ENCODE peak calls at places on chromosomes 6 and 20, in nine cellular contexts. X, I, O, A, Y, P, K, G and H are unnamed samples.

GRCh38 chr6:160912411-160912810 is 79.2 kb upstream of the MAP3K4 start:
- DNase-seq in X (no peak), I (no peak), O (no peak), A (no peak), Y (no peak), P (no peak), K (no peak), G (no peak), H (no peak)

GRCh38 chr20:21125072-21125848 is 622 bp upstream of the KIZ start:
- DNase-seq in X (peak), I (peak), O (peak), A (peak), Y (no peak), P (no peak), K (peak), G (no peak), H (peak)

GRCh38 chr6:75602164-75602896 is 650 bp downstream of the SENP6 start:
- DNase-seq in X (peak), I (peak), O (peak), A (peak), Y (peak), P (peak), K (no peak), G (peak), H (peak)

GRCh38 chr6:167311286-167311685 is 13.6 kb upstream of the TTLL2 start:
- DNase-seq in X (no peak), I (peak), O (no peak), A (no peak), Y (no peak), P (no peak), K (no peak), G (no peak), H (no peak)

GRCh38 chr6:110341671-110342304 is 16.4 kb downstream of the METTL24 start:
- DNase-seq in X (no peak), I (no peak), O (peak), A (no peak), Y (peak), P (no peak), K (no peak), G (no peak), H (no peak)

GRCh38 chr20:10040070-10040970 is 5.5 kb downstream of the ANKEF1 start:
- DNase-seq in X (no peak), I (no peak), O (peak), A (no peak), Y (no peak), P (no peak), K (peak), G (no peak), H (no peak)

GRCh38 chr20:2690213-2690612 is 2.4 kb upstream of the EBF4 start:
- DNase-seq in X (no peak), I (no peak), O (no peak), A (no peak), Y (no peak), P (no peak), K (no peak), G (no peak), H (no peak)

GRCh38 chr6:74070091-74070490 is 374.1 kb downstream of the CD109 start:
- DNase-seq in X (no peak), I (no peak), O (no peak), A (no peak), Y (no peak), P (no peak), K (no peak), G (no peak), H (no peak)

GRCh38 chr20:50144362-50144761 is 9.2 kb downstream of the PEDS1 start:
- DNase-seq in X (peak), I (peak), O (no peak), A (peak), Y (no peak), P (peak), K (no peak), G (no peak), H (no peak)

GRCh38 chr6:9020001-9020400 is 584.7 kb upstream of the SLC35B3 start:
- DNase-seq in X (no peak), I (no peak), O (no peak), A (no peak), Y (no peak), P (no peak), K (no peak), G (no peak), H (no peak)

GRCh38 chr6:77609106-77609505 is 43.7 kb upstream of the MEI4 start:
- DNase-seq in X (no peak), I (no peak), O (no peak), A (no peak), Y (no peak), P (no peak), K (no peak), G (no peak), H (no peak)

GRCh38 chr20:63567382-63568169 is 6.5 kb downstream of the HELZ2 start:
- DNase-seq in X (peak), I (no peak), O (no peak), A (peak), Y (no peak), P (peak), K (no peak), G (no peak), H (peak)

GRCh38 chr6:137928286-137928685 is 61.2 kb downstream of the TNFAIP3 start:
- DNase-seq in X (no peak), I (no peak), O (no peak), A (no peak), Y (no peak), P (peak), K (no peak), G (no peak), H (peak)

GRCh38 chr20:46708172-46708860 is 1.1 kb upstream of the SLC2A10 start:
- DNase-seq in X (peak), I (no peak), O (no peak), A (peak), Y (peak), P (no peak), K (no peak), G (no peak), H (no peak)

GRCh38 chr20:23200914-23201313 is 114.8 kb upstream of the CD93 start:
- DNase-seq in X (peak), I (no peak), O (peak), A (peak), Y (peak), P (no peak), K (peak), G (no peak), H (no peak)

GRCh38 chr6:30100585-30101422 is 12.1 kb downstream of the TRIM31 start:
- DNase-seq in X (peak), I (no peak), O (no peak), A (peak), Y (peak), P (no peak), K (no peak), G (peak), H (peak)

GRCh38 chr20:58127731-58128130 is 100.7 kb downstream of the ANKRD60 start:
- DNase-seq in X (no peak), I (no peak), O (peak), A (no peak), Y (peak), P (no peak), K (no peak), G (peak), H (no peak)

GRCh38 chr20:46044896-46045295 is 15.9 kb downstream of the SLC12A5 start:
- DNase-seq in X (no peak), I (no peak), O (no peak), A (no peak), Y (no peak), P (no peak), K (no peak), G (no peak), H (no peak)

GRCh38 chr20:29298759-29299613 is 1958.5 kb upstream of the DEFB115 start:
- DNase-seq in X (no peak), I (peak), O (no peak), A (no peak), Y (no peak), P (no peak), K (no peak), G (no peak), H (no peak)

GRCh38 chr6:158978752-158979151 is 21.2 kb downstream of the RSPH3 start:
- DNase-seq in X (no peak), I (no peak), O (no peak), A (no peak), Y (no peak), P (no peak), K (no peak), G (no peak), H (no peak)

GRCh38 chr20:20593447-20594170 is 118.8 kb downstream of the RALGAPA2 start:
- DNase-seq in X (no peak), I (no peak), O (peak), A (no peak), Y (peak), P (peak), K (peak), G (no peak), H (peak)

GRCh38 chr20:16703570-16703969 is 26.3 kb upstream of the SNRPB2 start:
- DNase-seq in X (no peak), I (no peak), O (no peak), A (no peak), Y (no peak), P (no peak), K (no peak), G (no peak), H (no peak)

GRCh38 chr20:62822788-62823651 is 6.2 kb downstream of the COL9A3 start:
- DNase-seq in X (peak), I (no peak), O (peak), A (peak), Y (peak), P (peak), K (peak), G (no peak), H (no peak)

GRCh38 chr6:12354499-12354898 is 64.3 kb downstream of the EDN1 start:
- DNase-seq in X (peak), I (no peak), O (no peak), A (peak), Y (no peak), P (no peak), K (no peak), G (no peak), H (peak)

DNA sequence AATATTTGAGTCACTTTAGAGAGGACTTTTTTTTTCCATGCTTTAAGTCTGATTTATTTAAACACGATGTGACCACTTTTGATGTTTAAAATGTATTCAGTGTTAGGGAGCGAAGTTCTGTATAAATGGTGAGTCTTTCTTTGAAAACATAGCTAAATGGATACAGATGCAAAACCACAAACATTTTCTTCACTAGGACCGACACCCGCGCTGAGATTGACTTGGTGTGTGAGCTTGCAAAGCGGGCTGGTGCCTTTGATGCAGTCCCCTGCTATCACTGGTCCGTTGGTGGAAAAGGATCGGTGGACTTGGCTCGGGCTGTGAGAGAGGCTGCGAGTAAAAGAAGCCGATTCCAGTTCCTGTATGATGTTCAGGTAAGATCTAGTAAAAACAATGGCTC is 149.8 kb downstream of the MTHFD1L start:
- DNase-seq in X (no peak), I (no peak), O (no peak), A (no peak), Y (no peak), P (no peak), K (no peak), G (no peak), H (no peak)
- TF ChIP-seq POLR2AphosphoS5 in X (no peak), I (no peak), O (no peak), A (no peak), Y (no peak), P (no peak), K (no peak), G (no peak), H (no peak)

DNA sequence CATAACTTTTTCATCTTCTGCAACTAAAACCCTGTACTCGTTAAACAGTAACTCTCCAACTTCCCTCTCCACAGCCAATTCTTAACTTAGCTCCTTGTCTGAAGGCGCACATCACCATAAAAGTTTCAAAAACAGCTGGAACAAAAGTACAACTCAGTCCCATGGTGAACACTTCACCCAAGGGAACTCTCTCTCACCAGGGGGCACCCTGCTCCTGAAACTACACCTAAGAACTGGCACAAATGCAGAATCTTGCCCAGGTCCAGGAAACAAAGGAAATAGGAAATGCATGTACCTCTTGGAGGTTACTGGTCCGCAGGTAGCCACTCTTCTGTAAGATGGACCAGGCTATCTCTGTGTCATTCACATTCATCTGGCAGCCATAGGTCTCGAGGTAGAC is 6.6 kb downstream of the CDK5RAP1 start:
- DNase-seq in X (no peak), I (no peak), O (no peak), A (no peak), Y (no peak), P (no peak), K (no peak), G (no peak), H (no peak)
- TF ChIP-seq CTCF in X (no peak), I (no peak), O (peak), A (no peak), Y (no peak), P (no peak), K (peak), G (no peak), H (no peak)

GRCh38 chr6:100172322-100172713 is 178.3 kb upstream of the MCHR2 start:
- DNase-seq in X (no peak), I (no peak), O (no peak), A (no peak), Y (no peak), P (no peak), K (no peak), G (no peak), H (no peak)
- TF ChIP-seq POLR2AphosphoS5 in X (no peak), I (no peak), O (no peak), A (no peak), Y (no peak), P (no peak), K (no peak), G (no peak), H (no peak)

GRCh38 chr6:126176266-126176665 is 163.6 kb upstream of the CENPW start:
- DNase-seq in X (no peak), I (no peak), O (no peak), A (no peak), Y (no peak), P (peak), K (no peak), G (no peak), H (no peak)
- TF ChIP-seq CTCF in X (no peak), I (no peak), O (peak), A (peak), Y (peak), P (no peak), K (peak), G (no peak), H (no peak)

DNA sequence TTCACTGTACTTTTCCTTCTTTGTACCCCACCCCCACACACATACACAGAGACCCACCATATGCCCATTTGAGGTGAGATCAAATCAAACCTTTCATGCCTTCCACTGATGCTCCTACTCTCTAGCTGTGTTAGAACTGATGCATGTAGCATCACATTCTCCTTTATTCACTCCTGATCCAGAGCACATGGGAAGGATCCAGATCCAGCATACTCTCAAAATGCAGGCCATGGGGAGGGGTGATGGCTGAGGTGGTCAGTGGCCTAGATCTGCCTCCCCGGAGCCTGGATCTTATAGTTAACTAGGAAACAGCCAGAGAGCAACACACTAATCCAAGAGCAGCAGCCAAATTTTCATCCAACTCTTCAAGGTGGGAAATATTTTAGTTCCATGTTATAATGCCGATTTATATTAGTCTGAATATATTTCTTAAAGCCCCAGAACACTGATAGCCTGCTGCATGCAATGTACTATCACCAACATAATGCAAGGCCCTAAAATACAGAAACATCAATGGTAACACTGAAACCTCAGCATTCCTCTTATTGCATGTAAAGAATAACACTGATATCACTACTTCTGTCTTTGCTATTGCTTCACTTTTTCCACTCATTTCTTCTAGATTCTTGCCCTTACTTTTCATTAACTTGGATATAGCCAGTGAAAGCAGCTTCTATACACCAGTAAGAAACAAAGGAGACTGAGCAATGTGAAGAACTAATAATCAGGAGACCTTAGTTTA is 126.8 kb upstream of the BEND6 start:
- DNase-seq in X (no peak), I (no peak), O (no peak), A (no peak), Y (no peak), P (no peak), K (no peak), G (no peak), H (no peak)
- TF ChIP-seq POLR2AphosphoS5 in X (no peak), I (no peak), O (no peak), A (no peak), Y (no peak), P (no peak), K (no peak), G (no peak), H (no peak)

GRCh38 chr6:134744301-134744700 is 205.6 kb downstream of the ALDH8A1 start:
- DNase-seq in X (no peak), I (no peak), O (no peak), A (no peak), Y (no peak), P (no peak), K (no peak), G (no peak), H (no peak)

GRCh38 chr6:134738486-134738885 is 211.4 kb downstream of the ALDH8A1 start:
- DNase-seq in X (no peak), I (no peak), O (no peak), A (no peak), Y (no peak), P (no peak), K (no peak), G (no peak), H (no peak)

GRCh38 chr6:134739299-134740090 is 210.4 kb downstream of the ALDH8A1 start:
- DNase-seq in X (no peak), I (no peak), O (no peak), A (no peak), Y (no peak), P (no peak), K (no peak), G (no peak), H (no peak)

GRCh38 chr6:134740473-134741192 is 209.3 kb downstream of the ALDH8A1 start:
- DNase-seq in X (no peak), I (no peak), O (no peak), A (no peak), Y (no peak), P (no peak), K (no peak), G (no peak), H (no peak)

DNA sequence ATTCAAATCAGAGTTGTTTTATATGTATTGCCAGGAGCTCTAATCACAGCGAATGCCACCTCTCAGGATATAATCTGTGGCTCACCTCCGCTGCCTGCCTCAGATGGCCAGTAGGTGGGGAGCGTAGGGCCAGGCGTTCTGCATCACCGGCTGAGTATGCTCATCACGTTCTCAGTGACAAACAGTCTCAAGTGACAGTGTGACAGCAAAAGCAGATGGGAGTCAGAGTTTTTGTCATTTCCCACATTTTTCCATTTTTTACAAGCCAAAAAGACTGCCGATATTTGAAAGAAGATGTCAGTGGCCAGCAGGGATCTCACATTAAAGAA is 208.7 kb downstream of the ALDH8A1 start:
- DNase-seq in X (no peak), I (no peak), O (no peak), A (no peak), Y (no peak), P (no peak), K (no peak), G (no peak), H (peak)
- TF ChIP-seq CTCF in X (no peak), I (no peak), O (peak), A (no peak), Y (peak), P (no peak), K (peak), G (no peak), H (no peak)

GRCh38 chr6:37218501-37218900 is 39.1 kb upstream of the TBC1D22B start:
- DNase-seq in X (no peak), I (no peak), O (no peak), A (no peak), Y (no peak), P (peak), K (no peak), G (no peak), H (no peak)

GRCh38 chr6:37221585-37222124 is 35.9 kb upstream of the TBC1D22B start:
- DNase-seq in X (no peak), I (no peak), O (no peak), A (no peak), Y (no peak), P (peak), K (no peak), G (no peak), H (no peak)

GRCh38 chr6:37222992-37223391 is 34.6 kb upstream of the TBC1D22B start:
- DNase-seq in X (no peak), I (no peak), O (no peak), A (no peak), Y (no peak), P (no peak), K (no peak), G (no peak), H (no peak)

GRCh38 chr6:37225350-37226169 is 32.0 kb upstream of the TBC1D22B start:
- DNase-seq in X (no peak), I (no peak), O (no peak), A (no peak), Y (no peak), P (no peak), K (no peak), G (no peak), H (no peak)

GRCh38 chr6:37222125-37222967 is 35.2 kb upstream of the TBC1D22B start:
- DNase-seq in X (peak), I (peak), O (peak), A (peak), Y (peak), P (peak), K (no peak), G (peak), H (peak)
- TF ChIP-seq POLR2AphosphoS5 in X (no peak), I (no peak), O (no peak), A (no peak), Y (no peak), P (no peak), K (no peak), G (no peak), H (no peak)

GRCh38 chr6:156359912-156360311 is 417.3 kb upstream of the ARID1B start:
- DNase-seq in X (no peak), I (no peak), O (no peak), A (no peak), Y (peak), P (no peak), K (no peak), G (no peak), H (no peak)
- TF ChIP-seq CTCF in X (no peak), I (no peak), O (peak), A (no peak), Y (peak), P (no peak), K (peak), G (no peak), H (no peak)

DNA sequence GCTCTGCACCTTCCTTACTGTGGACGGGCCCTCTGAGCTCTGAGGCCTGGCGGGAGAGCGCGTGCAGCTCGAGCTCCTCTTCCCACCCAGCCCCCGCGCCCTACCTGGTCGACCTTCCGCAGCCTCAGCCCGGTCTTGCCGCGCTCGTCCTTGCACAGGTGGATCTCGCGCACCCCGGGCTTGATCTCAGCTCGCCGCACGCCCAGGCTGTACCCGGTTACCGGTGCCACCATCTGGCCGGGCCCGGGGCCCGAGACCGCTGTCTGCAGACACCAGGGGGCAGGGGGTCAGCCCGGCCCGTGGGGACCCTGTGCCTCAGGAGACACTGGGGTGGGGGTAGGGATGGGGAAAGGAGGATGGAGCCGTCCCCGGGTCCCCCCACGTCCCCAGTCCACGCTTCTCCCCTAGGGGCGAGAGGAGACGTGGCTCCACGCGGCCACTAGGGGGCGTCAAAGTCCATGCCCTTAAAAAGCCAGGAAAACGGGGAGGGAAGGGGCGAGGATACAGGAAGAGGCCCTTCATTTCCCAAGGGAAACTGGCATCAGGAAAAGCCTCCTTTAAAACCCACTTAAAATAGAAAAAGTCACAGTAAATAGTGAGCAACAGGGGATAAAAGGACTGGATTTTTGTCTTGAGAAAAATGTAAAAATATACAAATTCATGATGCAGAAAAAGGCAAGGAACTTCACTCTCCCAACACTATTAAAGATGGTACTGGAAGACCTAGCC is 15.5 kb downstream of the SDCBP2 start:
- DNase-seq in X (peak), I (peak), O (peak), A (peak), Y (peak), P (peak), K (peak), G (peak), H (peak)
- TF ChIP-seq POLR2AphosphoS5 in X (no peak), I (no peak), O (no peak), A (no peak), Y (no peak), P (no peak), K (no peak), G (no peak), H (no peak)